ENCODE peak calls at places on chromosomes 11 and 22, in seven cellular contexts. U is uterus, C is tibial nerve, Q is transverse colon, M is IMR-90, I is HCT116, H is heart left ventricle. K is an unnamed sample.
A peak's percentile ranks its signal among the peaks of the same experiment; 100 is the strongest.

GRCh38 chr11:105942951-105943350 is 79.1 kb downstream of the MSANTD4 start:
- DNase-seq in H (no peak), U (no peak), C (no peak), Q (no peak), M (peak; percentile 12), I (no peak), K (no peak)

GRCh38 chr11:59755701-59756495 is 722 bp downstream of the STX3 start:
- DNase-seq in M (peak; percentile 63), U (peak; percentile 84), H (peak; percentile 71), I (peak; percentile 27), C (peak; percentile 38), Q (peak; percentile 87), K (peak; percentile 86)

GRCh38 chr11:67056640-67057409 is at the start of gene RHOD:
- DNase-seq in M (no peak), I (no peak), Q (peak; percentile 79), C (no peak), H (no peak), U (peak; percentile 29), K (no peak)

GRCh38 chr11:111021131-111021530 is 224.4 kb upstream of the POU2AF2 start:
- DNase-seq in M (no peak), H (no peak), C (no peak), I (no peak), Q (no peak), U (no peak), K (no peak)

GRCh38 chr11:126431401-126432064 is 76.0 kb downstream of the ST3GAL4 start:
- DNase-seq in Q (peak; percentile 76), M (peak; percentile 72), H (peak; percentile 82), U (peak; percentile 53), C (no peak), I (no peak), K (peak; percentile 93)

GRCh38 chr22:33921576-33922181 is 1.4 kb upstream of the LARGE1 start:
- DNase-seq in C (peak; percentile 33), H (peak; percentile 76), I (no peak), Q (peak; percentile 59), M (peak; percentile 60), U (peak; percentile 70), K (peak; percentile 69)

GRCh38 chr11:59894616-59895015 is 16.0 kb downstream of the OOSP3 start:
- DNase-seq in I (no peak), M (no peak), U (no peak), H (no peak), Q (no peak), C (no peak), K (no peak)

GRCh38 chr11:118791961-118792578 is 1.1 kb upstream of the DDX6 start:
- DNase-seq in C (no peak), Q (peak; percentile 45), U (peak; percentile 36), M (no peak), H (peak; percentile 53), I (no peak), K (no peak)

GRCh38 chr22:24186352-24186740 is 5.1 kb downstream of the SUSD2 start:
- DNase-seq in M (no peak), U (no peak), H (no peak), Q (no peak), I (no peak), C (no peak), K (no peak)

GRCh38 chr11:72670041-72670440 is 4.2 kb downstream of the PDE2A start:
- DNase-seq in M (no peak), H (no peak), U (no peak), I (no peak), Q (no peak), C (no peak), K (no peak)

GRCh38 chr11:65150513-65151271 is 16.4 kb upstream of the SYVN1 start:
- DNase-seq in U (peak; percentile 75), I (peak; percentile 90), M (peak; percentile 86), H (peak; percentile 89), C (peak; percentile 59), Q (peak; percentile 89), K (peak; percentile 98)
- TF ChIP-seq CTCF in U (no peak), I (no peak), M (no peak), H (no peak), C (no peak), Q (no peak), K (peak; percentile 14)

GRCh38 chr22:32269316-32269715 is 14.2 kb upstream of the SLC5A4 start:
- DNase-seq in H (no peak), M (no peak), U (no peak), C (no peak), Q (no peak), I (no peak), K (no peak)
- H3K4me3 ChIP-seq in H (no peak overlapping the region), M (no peak overlapping the region), U (no peak overlapping the region), C (no peak overlapping the region), Q (no peak overlapping the region), I (no peak overlapping the region), K (no peak overlapping the region)

GRCh38 chr11:93654266-93654665 is 7.2 kb upstream of the CEP295 start:
- DNase-seq in H (no peak), M (no peak), I (no peak), C (no peak), Q (no peak), U (no peak), K (no peak)
- TF ChIP-seq POLR2A in H (no peak), M (no peak), I (no peak), C (no peak), Q (no peak), U (no peak), K (no peak)

DNA sequence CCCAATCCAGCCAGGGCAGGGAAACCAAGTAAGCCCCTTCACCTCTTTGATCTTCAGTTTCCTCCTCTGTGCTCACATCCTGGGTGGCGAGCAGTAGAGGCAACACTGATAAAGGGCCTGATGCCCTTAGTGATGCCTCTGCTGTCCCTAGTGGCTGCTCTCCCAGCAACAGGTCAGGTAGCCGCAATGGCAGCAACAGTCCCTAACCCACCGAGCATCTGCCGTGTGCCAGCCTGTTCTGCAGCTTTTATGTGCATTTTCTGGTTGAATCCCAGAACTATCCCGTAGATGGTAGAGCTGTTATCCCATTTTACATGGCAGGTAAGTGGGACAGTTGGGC is 5.2 kb downstream of the SCYL1 start:
- DNase-seq in U (no peak), C (no peak), Q (no peak), H (no peak), I (no peak), M (no peak), K (no peak)
- TF ChIP-seq CTCF in U (no peak), C (peak; percentile 25), Q (no peak), H (no peak), I (peak; percentile 65), M (peak; percentile 22), K (no peak)

GRCh38 chr11:109109916-109110315 is 312.1 kb upstream of the C11orf87 start:
- DNase-seq in Q (no peak), U (no peak), H (no peak), C (no peak), I (no peak), M (no peak), K (no peak)

GRCh38 chr11:109109150-109109549 is 312.8 kb upstream of the C11orf87 start:
- DNase-seq in U (no peak), I (no peak), Q (no peak), C (no peak), M (no peak), H (no peak), K (no peak)

GRCh38 chr11:109112748-109113378 is 309.1 kb upstream of the C11orf87 start:
- DNase-seq in U (no peak), H (no peak), M (no peak), I (no peak), C (no peak), Q (no peak), K (no peak)
- H3K4me3 ChIP-seq in U (no peak overlapping the region), H (no peak overlapping the region), M (no peak overlapping the region), I (no peak overlapping the region), C (no peak overlapping the region), Q (no peak overlapping the region), K (no peak overlapping the region)

GRCh38 chr11:117192401-117192875 is 6.7 kb upstream of the TAGLN start:
- DNase-seq in Q (no peak), C (no peak), H (no peak), I (no peak), U (no peak), M (no peak), K (no peak)
- TF ChIP-seq POLR2A in Q (no peak), C (no peak), H (no peak), I (no peak), U (no peak), M (no peak), K (no peak)

DNA sequence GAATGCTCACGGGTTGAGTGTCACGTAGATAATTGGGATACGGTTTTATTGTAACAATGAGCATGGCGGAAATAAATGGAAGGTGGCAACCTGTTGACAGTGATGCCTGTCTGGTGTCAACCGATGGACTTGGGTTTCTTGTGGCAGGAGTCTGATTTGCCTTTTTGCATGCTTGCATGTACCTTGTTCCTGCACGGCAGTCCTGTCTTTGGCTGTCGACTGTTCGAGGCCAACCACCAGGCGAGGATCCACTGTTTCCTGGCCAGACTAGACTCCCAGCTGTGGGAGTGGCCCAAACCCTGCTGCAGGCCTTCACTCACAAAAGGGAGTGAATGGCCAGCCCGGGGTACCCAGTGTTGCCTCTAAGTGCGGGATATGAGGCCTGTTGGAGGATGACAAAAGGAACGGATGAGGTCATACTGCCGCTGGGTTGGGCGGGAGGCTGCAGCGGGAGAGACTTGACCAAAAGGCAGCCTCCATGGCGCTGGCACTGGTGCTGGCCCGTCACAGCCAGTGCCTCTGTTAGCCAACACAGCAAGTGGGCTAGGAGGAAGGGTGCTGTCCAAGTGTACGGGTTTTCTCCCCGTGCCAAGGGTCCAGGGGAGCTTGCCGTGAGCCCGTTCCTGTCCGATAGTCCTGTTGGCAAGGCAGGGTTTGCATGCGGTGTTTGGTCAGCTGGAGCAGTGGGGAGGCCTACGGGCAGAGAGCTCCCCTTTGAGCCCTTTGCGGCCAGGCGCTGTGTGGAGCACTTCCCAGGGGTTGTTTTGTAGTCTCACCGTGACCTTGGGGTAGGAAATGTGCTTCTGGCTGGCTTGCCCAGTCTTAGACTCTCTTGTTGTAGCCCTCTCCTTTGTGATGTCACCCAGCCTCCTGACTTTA is 974 bp downstream of the DGCR8 start:
- DNase-seq in M (peak; percentile 67), Q (peak; percentile 25), U (no peak), C (no peak), H (peak; percentile 45), I (no peak), K (peak; percentile 47)
- TF ChIP-seq CTCF in M (no peak), Q (no peak), U (no peak), C (no peak), H (no peak), I (no peak), K (no peak)

DNA sequence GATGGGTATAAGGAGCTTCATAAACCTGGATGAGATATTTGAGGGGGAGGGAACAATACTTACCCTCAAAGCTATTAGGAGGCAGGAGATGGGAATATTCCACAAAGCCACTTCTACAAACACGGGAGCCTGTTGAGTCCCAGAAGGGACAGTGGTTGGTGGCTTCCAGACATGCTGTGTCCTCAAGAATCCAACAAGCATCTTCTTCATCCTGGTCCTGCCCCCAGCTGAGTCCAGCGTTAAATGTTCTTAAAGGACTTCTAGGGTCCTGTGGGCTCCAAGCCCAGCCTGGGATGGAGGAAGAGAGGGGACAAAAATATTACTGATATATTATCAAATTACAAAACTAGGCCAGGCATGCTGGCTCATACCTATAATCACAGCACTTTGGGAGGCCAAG is 2.3 kb downstream of the CSKMT start:
- DNase-seq in C (no peak), I (no peak), H (peak; percentile 20), U (no peak), Q (no peak), M (no peak), K (no peak)
- H3K4me3 ChIP-seq in C (no peak overlapping the region), I (no peak overlapping the region), H (no peak overlapping the region), U (no peak overlapping the region), Q (no peak overlapping the region), M (no peak overlapping the region), K (no peak overlapping the region)

K was measured in adrenal gland.